ENCODE peak calls at places on chromosomes 13 and 19, in nine cellular contexts. One of them, this sample, is unnamed.

GRCh38 chr19:13039211-13039789 is 44.0 kb downstream of the NFIX start:
- DNase-seq in kidney epithelial cell: no peak
- DNase-seq in stimulated activated CD4-positive, alpha-beta T cell treated with anti-CD3 and anti-CD28 coated beads, Interleukin-1b, Interleukin-23, amount 100 ng/mL, for 1 hour: no peak
- DNase-seq in foreskin fibroblast: no peak
- DNase-seq in M059J: no peak
- DNase-seq in BJ: no peak
- DNase-seq in pons: no peak
- DNase-seq in frontal cortex: no peak
- DNase-seq in head of caudate nucleus: no peak
- DNase-seq in this sample: no peak

GRCh38 chr13:21402586-21403307 is 56.4 kb downstream of the ZDHHC20 start:
- DNase-seq in pons: no peak
- DNase-seq in M059J: peak; percentile 42
- DNase-seq in BJ: no peak
- DNase-seq in frontal cortex: no peak
- DNase-seq in foreskin fibroblast: peak; percentile 35
- DNase-seq in stimulated activated CD4-positive, alpha-beta T cell treated with anti-CD3 and anti-CD28 coated beads, Interleukin-1b, Interleukin-23, amount 100 ng/mL, for 1 hour: no peak
- DNase-seq in kidney epithelial cell: peak; percentile 26
- DNase-seq in head of caudate nucleus: no peak
- DNase-seq in this sample: peak; percentile 12

GRCh38 chr19:41373993-41374392 is 2.3 kb upstream of the TMEM91 start:
- DNase-seq in stimulated activated CD4-positive, alpha-beta T cell treated with anti-CD3 and anti-CD28 coated beads, Interleukin-1b, Interleukin-23, amount 100 ng/mL, for 1 hour: no peak
- DNase-seq in M059J: peak; percentile 87
- DNase-seq in kidney epithelial cell: no peak
- DNase-seq in head of caudate nucleus: peak; percentile 72
- DNase-seq in BJ: peak; percentile 71
- DNase-seq in foreskin fibroblast: peak; percentile 91
- DNase-seq in pons: peak; percentile 69
- DNase-seq in frontal cortex: peak; percentile 75
- DNase-seq in this sample: peak; percentile 74

GRCh38 chr13:112182831-112183543 is 116.0 kb downstream of the SOX1 start:
- DNase-seq in frontal cortex: no peak
- DNase-seq in pons: no peak
- DNase-seq in foreskin fibroblast: no peak
- DNase-seq in BJ: no peak
- DNase-seq in M059J: no peak
- DNase-seq in kidney epithelial cell: no peak
- DNase-seq in head of caudate nucleus: no peak
- DNase-seq in stimulated activated CD4-positive, alpha-beta T cell treated with anti-CD3 and anti-CD28 coated beads, Interleukin-1b, Interleukin-23, amount 100 ng/mL, for 1 hour: no peak
- DNase-seq in this sample: no peak

GRCh38 chr13:111186305-111186930 is 71.3 kb downstream of the ARHGEF7 start:
- DNase-seq in head of caudate nucleus: no peak
- DNase-seq in stimulated activated CD4-positive, alpha-beta T cell treated with anti-CD3 and anti-CD28 coated beads, Interleukin-1b, Interleukin-23, amount 100 ng/mL, for 1 hour: no peak
- DNase-seq in M059J: no peak
- DNase-seq in foreskin fibroblast: no peak
- DNase-seq in frontal cortex: no peak
- DNase-seq in kidney epithelial cell: no peak
- DNase-seq in BJ: no peak
- DNase-seq in pons: no peak
- DNase-seq in this sample: no peak

GRCh38 chr19:37936166-37936565 is 29.2 kb downstream of the SIPA1L3 start:
- DNase-seq in M059J: no peak
- DNase-seq in head of caudate nucleus: no peak
- DNase-seq in pons: no peak
- DNase-seq in foreskin fibroblast: no peak
- DNase-seq in stimulated activated CD4-positive, alpha-beta T cell treated with anti-CD3 and anti-CD28 coated beads, Interleukin-1b, Interleukin-23, amount 100 ng/mL, for 1 hour: no peak
- DNase-seq in frontal cortex: no peak
- DNase-seq in BJ: no peak
- DNase-seq in kidney epithelial cell: no peak
- DNase-seq in this sample: no peak

GRCh38 chr13:33494596-33495214 is 209.2 kb upstream of the STARD13 start:
- DNase-seq in M059J: peak; percentile 95
- DNase-seq in head of caudate nucleus: no peak
- DNase-seq in kidney epithelial cell: peak; percentile 83
- DNase-seq in pons: no peak
- DNase-seq in BJ: peak; percentile 46
- DNase-seq in foreskin fibroblast: peak; percentile 85
- DNase-seq in stimulated activated CD4-positive, alpha-beta T cell treated with anti-CD3 and anti-CD28 coated beads, Interleukin-1b, Interleukin-23, amount 100 ng/mL, for 1 hour: no peak
- DNase-seq in frontal cortex: no peak
- DNase-seq in this sample: peak; percentile 94

GRCh38 chr13:27968316-27969072 is 621 bp downstream of the CDX2 start:
- DNase-seq in kidney epithelial cell: no peak
- DNase-seq in pons: no peak
- DNase-seq in stimulated activated CD4-positive, alpha-beta T cell treated with anti-CD3 and anti-CD28 coated beads, Interleukin-1b, Interleukin-23, amount 100 ng/mL, for 1 hour: no peak
- DNase-seq in M059J: no peak
- DNase-seq in foreskin fibroblast: no peak
- DNase-seq in frontal cortex: peak; percentile 12
- DNase-seq in BJ: no peak
- DNase-seq in head of caudate nucleus: no peak
- DNase-seq in this sample: no peak

GRCh38 chr19:32322541-32322940 is 22.9 kb upstream of the ZNF507 start:
- DNase-seq in M059J: peak; percentile 23
- DNase-seq in frontal cortex: no peak
- DNase-seq in stimulated activated CD4-positive, alpha-beta T cell treated with anti-CD3 and anti-CD28 coated beads, Interleukin-1b, Interleukin-23, amount 100 ng/mL, for 1 hour: no peak
- DNase-seq in foreskin fibroblast: no peak
- DNase-seq in pons: no peak
- DNase-seq in BJ: no peak
- DNase-seq in head of caudate nucleus: no peak
- DNase-seq in kidney epithelial cell: no peak
- DNase-seq in this sample: peak; percentile 48

GRCh38 chr19:17576758-17577532 is 21.5 kb downstream of the COLGALT1 start:
- DNase-seq in BJ: no peak
- DNase-seq in foreskin fibroblast: no peak
- DNase-seq in stimulated activated CD4-positive, alpha-beta T cell treated with anti-CD3 and anti-CD28 coated beads, Interleukin-1b, Interleukin-23, amount 100 ng/mL, for 1 hour: no peak
- DNase-seq in M059J: peak; percentile 13
- DNase-seq in frontal cortex: no peak
- DNase-seq in kidney epithelial cell: no peak
- DNase-seq in pons: no peak
- DNase-seq in head of caudate nucleus: no peak
- DNase-seq in this sample: peak; percentile 66

GRCh38 chr19:3687774-3688706 is 12.2 kb downstream of the PIP5K1C start:
- DNase-seq in BJ: no peak
- DNase-seq in stimulated activated CD4-positive, alpha-beta T cell treated with anti-CD3 and anti-CD28 coated beads, Interleukin-1b, Interleukin-23, amount 100 ng/mL, for 1 hour: no peak
- DNase-seq in kidney epithelial cell: no peak
- DNase-seq in pons: no peak
- DNase-seq in head of caudate nucleus: no peak
- DNase-seq in frontal cortex: no peak
- DNase-seq in M059J: no peak
- DNase-seq in foreskin fibroblast: no peak
- DNase-seq in this sample: no peak

GRCh38 chr13:102234618-102235017 is 167.2 kb downstream of the FGF14 start:
- DNase-seq in BJ: no peak
- DNase-seq in foreskin fibroblast: peak; percentile 3
- DNase-seq in pons: no peak
- DNase-seq in frontal cortex: no peak
- DNase-seq in M059J: no peak
- DNase-seq in stimulated activated CD4-positive, alpha-beta T cell treated with anti-CD3 and anti-CD28 coated beads, Interleukin-1b, Interleukin-23, amount 100 ng/mL, for 1 hour: no peak
- DNase-seq in head of caudate nucleus: no peak
- DNase-seq in kidney epithelial cell: no peak
- DNase-seq in this sample: no peak

GRCh38 chr13:47146136-47146535 is 249.3 kb upstream of the HTR2A start:
- DNase-seq in kidney epithelial cell: no peak
- DNase-seq in frontal cortex: no peak
- DNase-seq in foreskin fibroblast: peak; percentile 33
- DNase-seq in pons: no peak
- DNase-seq in BJ: no peak
- DNase-seq in stimulated activated CD4-positive, alpha-beta T cell treated with anti-CD3 and anti-CD28 coated beads, Interleukin-1b, Interleukin-23, amount 100 ng/mL, for 1 hour: no peak
- DNase-seq in M059J: peak; percentile 68
- DNase-seq in head of caudate nucleus: no peak
- DNase-seq in this sample: no peak

GRCh38 chr13:100547805-100548204 is 40.8 kb downstream of the GGACT start:
- DNase-seq in head of caudate nucleus: no peak
- DNase-seq in stimulated activated CD4-positive, alpha-beta T cell treated with anti-CD3 and anti-CD28 coated beads, Interleukin-1b, Interleukin-23, amount 100 ng/mL, for 1 hour: no peak
- DNase-seq in foreskin fibroblast: no peak
- DNase-seq in BJ: peak; percentile 32
- DNase-seq in M059J: peak; percentile 65
- DNase-seq in kidney epithelial cell: no peak
- DNase-seq in frontal cortex: no peak
- DNase-seq in pons: no peak
- DNase-seq in this sample: no peak

GRCh38 chr13:110233181-110233641 is 73.7 kb downstream of the COL4A1 start:
- DNase-seq in pons: no peak
- DNase-seq in BJ: peak; percentile 72
- DNase-seq in frontal cortex: no peak
- DNase-seq in head of caudate nucleus: no peak
- DNase-seq in foreskin fibroblast: peak; percentile 86
- DNase-seq in M059J: peak; percentile 64
- DNase-seq in kidney epithelial cell: no peak
- DNase-seq in stimulated activated CD4-positive, alpha-beta T cell treated with anti-CD3 and anti-CD28 coated beads, Interleukin-1b, Interleukin-23, amount 100 ng/mL, for 1 hour: no peak
- DNase-seq in this sample: peak; percentile 68

GRCh38 chr19:54287456-54287855 is 6.5 kb upstream of the LILRB2 start:
- DNase-seq in M059J: peak; percentile 14
- DNase-seq in head of caudate nucleus: no peak
- DNase-seq in BJ: peak; percentile 21
- DNase-seq in pons: no peak
- DNase-seq in foreskin fibroblast: peak; percentile 33
- DNase-seq in kidney epithelial cell: no peak
- DNase-seq in stimulated activated CD4-positive, alpha-beta T cell treated with anti-CD3 and anti-CD28 coated beads, Interleukin-1b, Interleukin-23, amount 100 ng/mL, for 1 hour: no peak
- DNase-seq in frontal cortex: no peak
- DNase-seq in this sample: peak; percentile 47

GRCh38 chr13:39317284-39317683 is 279.0 kb downstream of the NHLRC3 start:
- DNase-seq in kidney epithelial cell: no peak
- DNase-seq in frontal cortex: no peak
- DNase-seq in foreskin fibroblast: peak; percentile 39
- DNase-seq in pons: peak; percentile 42
- DNase-seq in stimulated activated CD4-positive, alpha-beta T cell treated with anti-CD3 and anti-CD28 coated beads, Interleukin-1b, Interleukin-23, amount 100 ng/mL, for 1 hour: no peak
- DNase-seq in head of caudate nucleus: peak; percentile 46
- DNase-seq in M059J: peak; percentile 58
- DNase-seq in BJ: no peak
- DNase-seq in this sample: peak; percentile 3

GRCh38 chr13:29877456-29878096 is 27.2 kb upstream of the UBL3 start:
- DNase-seq in kidney epithelial cell: no peak
- DNase-seq in BJ: no peak
- DNase-seq in M059J: no peak
- DNase-seq in foreskin fibroblast: no peak
- DNase-seq in head of caudate nucleus: no peak
- DNase-seq in pons: peak; percentile 37
- DNase-seq in stimulated activated CD4-positive, alpha-beta T cell treated with anti-CD3 and anti-CD28 coated beads, Interleukin-1b, Interleukin-23, amount 100 ng/mL, for 1 hour: no peak
- DNase-seq in frontal cortex: no peak
- DNase-seq in this sample: no peak

GRCh38 chr19:55041627-55042343 is 3.7 kb upstream of the GP6 start:
- DNase-seq in stimulated activated CD4-positive, alpha-beta T cell treated with anti-CD3 and anti-CD28 coated beads, Interleukin-1b, Interleukin-23, amount 100 ng/mL, for 1 hour: no peak
- DNase-seq in M059J: no peak
- DNase-seq in head of caudate nucleus: no peak
- DNase-seq in foreskin fibroblast: no peak
- DNase-seq in BJ: no peak
- DNase-seq in kidney epithelial cell: no peak
- DNase-seq in pons: no peak
- DNase-seq in frontal cortex: no peak
- DNase-seq in this sample: no peak

GRCh38 chr13:86725105-86725504 is 925.9 kb upstream of the SLITRK6 start:
- DNase-seq in kidney epithelial cell: no peak
- DNase-seq in M059J: no peak
- DNase-seq in foreskin fibroblast: no peak
- DNase-seq in stimulated activated CD4-positive, alpha-beta T cell treated with anti-CD3 and anti-CD28 coated beads, Interleukin-1b, Interleukin-23, amount 100 ng/mL, for 1 hour: no peak
- DNase-seq in pons: no peak
- DNase-seq in BJ: no peak
- DNase-seq in head of caudate nucleus: no peak
- DNase-seq in frontal cortex: no peak
- DNase-seq in this sample: no peak

GRCh38 chr19:14786421-14786851 is 8.1 kb upstream of the ADGRE2 start:
- DNase-seq in stimulated activated CD4-positive, alpha-beta T cell treated with anti-CD3 and anti-CD28 coated beads, Interleukin-1b, Interleukin-23, amount 100 ng/mL, for 1 hour: no peak
- DNase-seq in foreskin fibroblast: peak; percentile 2
- DNase-seq in pons: no peak
- DNase-seq in head of caudate nucleus: no peak
- DNase-seq in kidney epithelial cell: no peak
- DNase-seq in M059J: no peak
- DNase-seq in frontal cortex: no peak
- DNase-seq in BJ: no peak
- DNase-seq in this sample: no peak

GRCh38 chr13:105773887-105774538 is 761.4 kb downstream of the EFNB2 start:
- DNase-seq in head of caudate nucleus: no peak
- DNase-seq in pons: no peak
- DNase-seq in BJ: no peak
- DNase-seq in foreskin fibroblast: no peak
- DNase-seq in M059J: peak; percentile 93
- DNase-seq in frontal cortex: no peak
- DNase-seq in kidney epithelial cell: peak; percentile 89
- DNase-seq in stimulated activated CD4-positive, alpha-beta T cell treated with anti-CD3 and anti-CD28 coated beads, Interleukin-1b, Interleukin-23, amount 100 ng/mL, for 1 hour: no peak
- DNase-seq in this sample: peak; percentile 82

GRCh38 chr19:39390759-39391592 is at the start of the genes MED29 and PAF1:
- DNase-seq in pons: peak; percentile 100
- DNase-seq in M059J: peak; percentile 100
- DNase-seq in stimulated activated CD4-positive, alpha-beta T cell treated with anti-CD3 and anti-CD28 coated beads, Interleukin-1b, Interleukin-23, amount 100 ng/mL, for 1 hour: peak; percentile 77
- DNase-seq in frontal cortex: peak; percentile 98
- DNase-seq in kidney epithelial cell: peak; percentile 97
- DNase-seq in foreskin fibroblast: peak; percentile 99
- DNase-seq in BJ: peak; percentile 99
- DNase-seq in head of caudate nucleus: peak; percentile 99
- DNase-seq in this sample: peak; percentile 100

GRCh38 chr13:101473458-101473857 is 21.0 kb downstream of the ITGBL1 start:
- DNase-seq in pons: no peak
- DNase-seq in stimulated activated CD4-positive, alpha-beta T cell treated with anti-CD3 and anti-CD28 coated beads, Interleukin-1b, Interleukin-23, amount 100 ng/mL, for 1 hour: no peak
- DNase-seq in foreskin fibroblast: peak; percentile 96
- DNase-seq in M059J: peak; percentile 89
- DNase-seq in head of caudate nucleus: no peak
- DNase-seq in BJ: no peak
- DNase-seq in kidney epithelial cell: no peak
- DNase-seq in frontal cortex: no peak
- DNase-seq in this sample: peak; percentile 67

GRCh38 chr13:24693862-24694471 is 13.8 kb downstream of the ATP12A start:
- DNase-seq in BJ: no peak
- DNase-seq in frontal cortex: peak; percentile 62
- DNase-seq in foreskin fibroblast: peak; percentile 28
- DNase-seq in kidney epithelial cell: no peak
- DNase-seq in pons: peak; percentile 53
- DNase-seq in head of caudate nucleus: no peak
- DNase-seq in stimulated activated CD4-positive, alpha-beta T cell treated with anti-CD3 and anti-CD28 coated beads, Interleukin-1b, Interleukin-23, amount 100 ng/mL, for 1 hour: no peak
- DNase-seq in M059J: peak; percentile 44
- DNase-seq in this sample: peak; percentile 23

GRCh38 chr19:46976845-46977320 is 42.8 kb upstream of the NPAS1 start:
- DNase-seq in pons: no peak
- DNase-seq in BJ: peak; percentile 66
- DNase-seq in M059J: peak; percentile 96
- DNase-seq in stimulated activated CD4-positive, alpha-beta T cell treated with anti-CD3 and anti-CD28 coated beads, Interleukin-1b, Interleukin-23, amount 100 ng/mL, for 1 hour: no peak
- DNase-seq in frontal cortex: no peak
- DNase-seq in foreskin fibroblast: peak; percentile 85
- DNase-seq in head of caudate nucleus: no peak
- DNase-seq in kidney epithelial cell: peak; percentile 62
- DNase-seq in this sample: peak; percentile 61